ENCODE peak calls at places on chromosomes 13 and 19, in nine cellular contexts. N is left ventricle myocardium inferior; A is CD4-positive, alpha-beta T cell; G is heart right ventricle; P is cardiac muscle cell; K is aorta; I is lower lobe of right lung; R is keratinocyte; B is testis. O is an unnamed sample. For H3K9me3, the result is how much of the 10 kb centered on the place peaks cover.

GRCh38 chr19:52673014-52673413 is 34.9 kb upstream of the ZNF83 start:
- DNase-seq in N (no peak), A (no peak), G (no peak), P (no peak), K (no peak), I (no peak), R (no peak), B (no peak), O (no peak)

GRCh38 chr13:55341891-55342290 is 1798.8 kb upstream of the PRR20A start:
- DNase-seq in N (no peak), A (no peak), G (no peak), P (no peak), K (no peak), I (no peak), R (no peak), B (no peak), O (no peak)

GRCh38 chr13:35479223-35479536 is 2.7 kb upstream of the MAB21L1 start:
- DNase-seq in N (no peak), A (no peak), G (no peak), P (peak), K (no peak), I (no peak), R (no peak), B (no peak), O (no peak)

GRCh38 chr19:4007836-4008539 is 452 bp downstream of the PIAS4 start:
- DNase-seq in N (no peak), A (no peak), G (no peak), P (peak), K (no peak), I (no peak), R (no peak), B (peak), O (peak)

GRCh38 chr13:43054803-43055802 is 31.7 kb downstream of the DNAJC15 start:
- DNase-seq in N (no peak), A (no peak), G (peak), P (peak), K (no peak), I (no peak), R (no peak), B (peak), O (peak)

GRCh38 chr19:14114854-14115253 is 2.7 kb downstream of the PRKACA start:
- DNase-seq in N (peak), A (no peak), G (peak), P (peak), K (peak), I (peak), R (no peak), B (peak), O (peak)

GRCh38 chr13:28718186-28718537 is 608 bp downstream of the SLC46A3 start:
- DNase-seq in N (no peak), A (no peak), G (no peak), P (no peak), K (no peak), I (no peak), R (no peak), B (no peak), O (no peak)

GRCh38 chr13:98403076-98403475 is 173.8 kb downstream of the STK24 start:
- DNase-seq in N (no peak), A (no peak), G (no peak), P (no peak), K (no peak), I (no peak), R (no peak), B (no peak), O (no peak)

GRCh38 chr13:112247471-112248405 is 128.4 kb upstream of the SPACA7 start:
- DNase-seq in N (no peak), A (no peak), G (no peak), P (no peak), K (no peak), I (no peak), R (no peak), B (peak), O (no peak)

GRCh38 chr13:49972709-49973108 is 24.1 kb upstream of the TRIM13 start:
- DNase-seq in N (no peak), A (no peak), G (no peak), P (no peak), K (no peak), I (no peak), R (no peak), B (no peak), O (no peak)

GRCh38 chr13:110812111-110812868 is 98.8 kb downstream of the ING1 start:
- DNase-seq in N (no peak), A (no peak), G (no peak), P (no peak), K (no peak), I (no peak), R (no peak), B (no peak), O (no peak)

GRCh38 chr19:49020931-49021895 is 2.9 kb downstream of the CGB3 start:
- DNase-seq in N (no peak), A (no peak), G (no peak), P (peak), K (no peak), I (no peak), R (no peak), B (no peak), O (no peak)

GRCh38 chr13:109481046-109481445 is 305.3 kb downstream of the IRS2 start:
- DNase-seq in N (no peak), A (no peak), G (no peak), P (no peak), K (no peak), I (no peak), R (no peak), B (no peak), O (no peak)

GRCh38 chr13:101499406-101499805 is 46.9 kb downstream of the ITGBL1 start:
- DNase-seq in N (no peak), A (no peak), G (no peak), P (no peak), K (no peak), I (no peak), R (no peak), B (no peak), O (no peak)

GRCh38 chr19:2180881-2181617 is 17.3 kb downstream of the DOT1L start:
- DNase-seq in N (no peak), A (no peak), G (no peak), P (no peak), K (no peak), I (no peak), R (no peak), B (no peak), O (no peak)

GRCh38 chr13:40963927-40964326 is 55.2 kb downstream of the ELF1 start:
- DNase-seq in N (no peak), A (no peak), G (no peak), P (no peak), K (no peak), I (no peak), R (peak), B (no peak), O (no peak)

GRCh38 chr13:74414458-74414857 is 280.3 kb upstream of the KLF12 start:
- DNase-seq in N (no peak), A (no peak), G (no peak), P (no peak), K (no peak), I (no peak), R (no peak), B (no peak), O (no peak)

GRCh38 chr13:26254583-26255102 is 714 bp downstream of the CDK8 start:
- DNase-seq in N (peak), A (peak), G (peak), P (peak), K (peak), I (peak), R (no peak), B (peak), O (peak)

GRCh38 chr13:22278336-22278929 is 607.6 kb downstream of the FGF9 start:
- DNase-seq in N (peak), A (peak), G (peak), P (peak), K (peak), I (no peak), R (no peak), B (peak), O (peak)

GRCh38 chr13:88674841-88675240 is 1003.7 kb downstream of the SLITRK5 start:
- DNase-seq in N (no peak), A (no peak), G (no peak), P (no peak), K (no peak), I (no peak), R (no peak), B (no peak), O (no peak)

GRCh38 chr13:99198630-99199029 is 2.0 kb upstream of the UBAC2 start:
- DNase-seq in N (no peak), A (no peak), G (no peak), P (no peak), K (no peak), I (no peak), R (no peak), B (no peak), O (no peak)

GRCh38 chr19:2167896-2168618 is 4.3 kb downstream of the DOT1L start:
- DNase-seq in N (peak), A (no peak), G (peak), P (peak), K (peak), I (peak), R (no peak), B (peak), O (peak)

GRCh38 chr13:26867451-26868067 is 107.0 kb upstream of the GPR12 start:
- DNase-seq in N (no peak), A (no peak), G (no peak), P (peak), K (no peak), I (no peak), R (no peak), B (peak), O (no peak)

GRCh38 chr13:99834246-99834645 is 137.3 kb downstream of the ZIC5 start:
- DNase-seq in N (no peak), A (no peak), G (no peak), P (no peak), K (no peak), I (no peak), R (no peak), B (no peak), O (no peak)

GRCh38 chr13:98541701-98542203 is 35.2 kb downstream of the STK24 start:
- DNase-seq in N (no peak), A (no peak), G (no peak), P (no peak), K (no peak), I (no peak), R (no peak), B (no peak), O (no peak)

GRCh38 chr13:113804017-113804702 is 45.1 kb downstream of the TMEM255B start:
- DNase-seq in N (no peak), A (no peak), G (no peak), P (no peak), K (peak), I (no peak), R (no peak), B (no peak), O (no peak)

GRCh38 chr13:111486801-111487200 is 166.4 kb downstream of the TEX29 start:
- DNase-seq in N (no peak), A (no peak), G (no peak), P (no peak), K (no peak), I (no peak), R (no peak), B (peak), O (no peak)

GRCh38 chr13:66994097-66994496 is 236.0 kb downstream of the PCDH9 start:
- DNase-seq in N (peak), A (no peak), G (peak), P (peak), K (peak), I (peak), R (no peak), B (peak), O (peak)

GRCh38 chr13:109569938-109570711 is 216.3 kb downstream of the IRS2 start:
- DNase-seq in N (no peak), A (peak), G (no peak), P (no peak), K (no peak), I (no peak), R (no peak), B (no peak), O (no peak)

GRCh38 chr19:37845932-37846331 is 60.5 kb downstream of the WDR87 start:
- DNase-seq in N (no peak), A (no peak), G (no peak), P (no peak), K (no peak), I (no peak), R (no peak), B (no peak), O (no peak)

GRCh38 chr13:53012707-53013106 is 15.9 kb upstream of the OLFM4 start:
- DNase-seq in N (no peak), A (no peak), G (no peak), P (no peak), K (no peak), I (no peak), R (no peak), B (no peak), O (no peak)

GRCh38 chr19:11699931-11700794 is 38.6 kb downstream of the ZNF823 start:
- DNase-seq in N (no peak), A (no peak), G (no peak), P (peak), K (no peak), I (no peak), R (no peak), B (no peak), O (no peak)

GRCh38 chr13:111908981-111909380 is 158.0 kb upstream of the SOX1 start:
- DNase-seq in N (no peak), A (no peak), G (no peak), P (no peak), K (no peak), I (no peak), R (no peak), B (no peak), O (no peak)

GRCh38 chr19:13076320-13076719 is 26.3 kb downstream of the LYL1 start:
- DNase-seq in N (no peak), A (no peak), G (no peak), P (no peak), K (no peak), I (no peak), R (no peak), B (no peak), O (no peak)

GRCh38 chr13:21615427-21615826 is 11.5 kb upstream of the MICU2 start:
- DNase-seq in N (no peak), A (no peak), G (no peak), P (no peak), K (no peak), I (no peak), R (no peak), B (no peak), O (no peak)

GRCh38 chr19:53432088-53432661 is 391 bp downstream of the ZNF761 start:
- DNase-seq in N (peak), A (no peak), G (peak), P (peak), K (peak), I (peak), R (no peak), B (no peak), O (peak)

GRCh38 chr13:40668335-40668734 is 1.9 kb upstream of the FOXO1 start:
- DNase-seq in N (peak), A (peak), G (peak), P (no peak), K (peak), I (no peak), R (no peak), B (peak), O (peak)

GRCh38 chr19:16889883-16890460 is 1.2 kb downstream of the F2RL3 start:
- DNase-seq in N (no peak), A (no peak), G (no peak), P (no peak), K (no peak), I (no peak), R (no peak), B (no peak), O (no peak)
- H3K27ac ChIP-seq in N (peak), A (no peak), G (peak), P (peak), K (no peak), I (peak), R (no peak), B (no peak), O (no peak)

GRCh38 chr19:57709616-57710015 is 612 bp upstream of the ZNF154 start:
- DNase-seq in N (no peak), A (no peak), G (no peak), P (no peak), K (no peak), I (no peak), R (no peak), B (no peak), O (no peak)
- H3K9me3 ChIP-seq in N (half or more), A (half or more), G (under half), P (under half), K (under half), I (half or more), R (under half), B (under half), O (under half)

GRCh38 chr19:55654323-55654832 is 457 bp upstream of the U2AF2 start:
- DNase-seq in N (peak), A (peak), G (peak), P (peak), K (peak), I (peak), R (peak), B (peak), O (peak)
- H3K27ac ChIP-seq in N (peak), A (peak), G (peak), P (peak), K (peak), I (peak), R (peak), B (peak), O (peak)

GRCh38 chr19:19201697-19202630 is 1.2 kb downstream of the NR2C2AP start:
- DNase-seq in N (no peak), A (no peak), G (no peak), P (no peak), K (no peak), I (no peak), R (no peak), B (no peak), O (no peak)

GRCh38 chr19:19203012-19203856 is at the start of gene NR2C2AP:
- DNase-seq in N (peak), A (peak), G (peak), P (peak), K (peak), I (peak), R (peak), B (peak), O (peak)

GRCh38 chr19:19202707-19203011 is 555 bp downstream of the NR2C2AP start:
- DNase-seq in N (no peak), A (no peak), G (no peak), P (no peak), K (no peak), I (no peak), R (no peak), B (no peak), O (no peak)

GRCh38 chr19:19205416-19206410 is 2.5 kb upstream of the NR2C2AP start:
- DNase-seq in N (no peak), A (no peak), G (no peak), P (no peak), K (no peak), I (no peak), R (no peak), B (no peak), O (peak)

GRCh38 chr19:19204181-19204580 is 967 bp upstream of the NR2C2AP start:
- DNase-seq in N (no peak), A (no peak), G (no peak), P (no peak), K (no peak), I (no peak), R (no peak), B (no peak), O (no peak)
- H3K9me3 ChIP-seq in N (under half), A (under half), G (under half), P (under half), K (under half), I (under half), R (under half), B (under half), O (under half)

GRCh38 chr19:39146091-39146490 is 20.5 kb downstream of the PAK4 start:
- DNase-seq in N (no peak), A (no peak), G (no peak), P (no peak), K (no peak), I (no peak), R (no peak), B (no peak), O (no peak)
- H3K27ac ChIP-seq in N (peak), A (no peak), G (no peak), P (no peak), K (no peak), I (peak), R (no peak), B (peak), O (peak)

GRCh38 chr13:78816592-78816991 is 157.6 kb upstream of the OBI1 start:
- DNase-seq in N (no peak), A (no peak), G (no peak), P (no peak), K (no peak), I (no peak), R (no peak), B (no peak), O (peak)
- H3K9me3 ChIP-seq in N (under half), A (under half), G (under half), P (under half), K (under half), I (under half), R (under half), B (under half), O (under half)

DNA sequence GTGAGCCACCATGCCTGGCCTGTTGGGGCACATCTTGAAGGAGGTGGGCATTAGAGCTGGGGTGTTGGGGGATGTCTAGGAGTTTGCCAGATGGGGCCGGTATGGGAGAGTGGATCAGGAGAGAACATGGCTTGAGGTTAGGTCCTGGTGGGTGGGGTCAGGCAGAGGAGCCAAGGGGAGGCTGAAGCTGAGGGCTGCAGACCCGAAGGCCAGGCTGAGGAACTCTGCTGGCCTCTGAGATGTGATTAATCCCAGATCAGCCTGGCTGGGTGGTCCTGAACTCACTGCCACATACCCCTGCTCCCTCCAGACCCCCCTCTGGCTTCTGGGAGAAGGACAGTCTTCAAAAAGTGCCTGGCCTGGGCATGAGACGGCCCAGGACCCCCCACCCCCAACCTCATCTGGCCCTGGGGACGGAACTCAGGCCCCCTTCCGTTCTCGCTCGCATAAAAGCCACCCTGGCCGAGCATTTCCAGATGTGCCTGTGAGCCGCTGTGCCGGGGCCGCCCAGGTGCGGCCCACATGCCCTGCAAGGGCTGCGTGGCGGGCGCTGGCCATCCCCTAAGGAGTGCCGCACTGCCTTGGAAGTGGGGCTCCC is 2.7 kb downstream of the FSTL3 start:
- DNase-seq in N (no peak), A (no peak), G (no peak), P (no peak), K (peak), I (no peak), R (no peak), B (no peak), O (peak)
- H3K27ac ChIP-seq in N (peak), A (no peak), G (no peak), P (no peak), K (peak), I (peak), R (peak), B (peak), O (peak)

GRCh38 chr19:34678085-34678412 is 571 bp downstream of the ZNF302 start:
- DNase-seq in N (no peak), A (no peak), G (no peak), P (no peak), K (no peak), I (no peak), R (no peak), B (no peak), O (no peak)

GRCh38 chr19:34676697-34677385 is at the start of gene SCGB2B2:
- DNase-seq in N (no peak), A (peak), G (no peak), P (peak), K (no peak), I (peak), R (no peak), B (no peak), O (peak)

GRCh38 chr19:34677386-34678084 is at the start of gene ZNF302:
- DNase-seq in N (peak), A (peak), G (peak), P (peak), K (peak), I (peak), R (peak), B (peak), O (peak)

GRCh38 chr19:34678421-34678820 is 943 bp downstream of the ZNF302 start:
- DNase-seq in N (no peak), A (no peak), G (no peak), P (no peak), K (no peak), I (no peak), R (no peak), B (no peak), O (no peak)

GRCh38 chr19:34681478-34681877 is 4.0 kb downstream of the ZNF302 start:
- DNase-seq in N (no peak), A (no peak), G (no peak), P (no peak), K (no peak), I (no peak), R (no peak), B (no peak), O (no peak)
- H3K9me3 ChIP-seq in N (half or more), A (half or more), G (half or more), P (under half), K (under half), I (half or more), R (under half), B (under half), O (under half)

GRCh38 chr13:33235078-33235477 is 50.5 kb downstream of the STARD13 start:
- DNase-seq in N (no peak), A (no peak), G (no peak), P (peak), K (no peak), I (no peak), R (no peak), B (no peak), O (no peak)
- H3K27ac ChIP-seq in N (peak), A (no peak), G (no peak), P (peak), K (peak), I (no peak), R (peak), B (no peak), O (peak)

GRCh38 chr13:95704510-95704909 is 27.6 kb downstream of the DNAJC3 start:
- DNase-seq in N (no peak), A (no peak), G (no peak), P (no peak), K (no peak), I (no peak), R (no peak), B (no peak), O (no peak)
- H3K9me3 ChIP-seq in N (under half), A (under half), G (under half), P (under half), K (under half), I (under half), R (under half), B (under half), O (under half)

O was measured in right cardiac atrium.